ENCODE peak calls at places on chromosome 15, in five cellular contexts. P, G, A, U and Z are unnamed samples.
A peak's percentile ranks its signal among the peaks of the same experiment; 100 is the strongest.

GRCh38 chr15:82231233-82231632 is 31.3 kb downstream of the EFL1 start:
- DNase-seq in P (no peak), U (no peak), A (no peak), G (no peak), Z (no peak)

GRCh38 chr15:97984157-97984556 is 23.7 kb downstream of the ARRDC4 start:
- DNase-seq in P (no peak), U (no peak), G (no peak), A (no peak), Z (no peak)

GRCh38 chr15:69392352-69392751 is 21.8 kb upstream of the KIF23 start:
- DNase-seq in U (no peak), P (no peak), A (no peak), G (no peak), Z (no peak)

GRCh38 chr15:90001683-90002427 is 731 bp downstream of the ZNF710 start:
- DNase-seq in G (no peak), A (peak; percentile 86), P (peak; percentile 29), U (peak; percentile 81), Z (no peak)

GRCh38 chr15:31488437-31489204 is 162.0 kb downstream of the KLF13 start:
- DNase-seq in U (peak; percentile 81), P (peak; percentile 64), G (peak; percentile 78), A (peak; percentile 92), Z (peak; percentile 80)

GRCh38 chr15:44385344-44385942 is 42.0 kb upstream of the CTDSPL2 start:
- DNase-seq in U (no peak), A (no peak), G (no peak), P (no peak), Z (no peak)

GRCh38 chr15:70092462-70092850 is 5.3 kb downstream of the TLE3 start:
- DNase-seq in U (no peak), G (no peak), A (no peak), P (no peak), Z (no peak)

GRCh38 chr15:68158046-68158628 is 47.0 kb downstream of the CALML4 start:
- DNase-seq in A (no peak), U (no peak), P (peak; percentile 17), G (no peak), Z (no peak)

GRCh38 chr15:79089331-79089889 is 1.2 kb downstream of the RASGRF1 start:
- DNase-seq in P (no peak), G (no peak), U (no peak), A (peak; percentile 64), Z (no peak)

GRCh38 chr15:66071621-66072295 is 181.8 kb downstream of the MEGF11 start:
- DNase-seq in P (no peak), U (no peak), A (no peak), G (no peak), Z (no peak)

GRCh38 chr15:34262362-34262761 is 37.5 kb downstream of the EMC4 start:
- DNase-seq in A (no peak), G (no peak), P (no peak), U (no peak), Z (no peak)

GRCh38 chr15:65834603-65835282 is 34.5 kb upstream of the RAB11A start:
- DNase-seq in U (no peak), G (no peak), P (no peak), A (no peak), Z (no peak)

GRCh38 chr15:84552896-84553295 is 47.9 kb upstream of the ZSCAN2 start:
- DNase-seq in A (no peak), G (no peak), U (no peak), P (no peak), Z (no peak)

GRCh38 chr15:73284073-73284472 is 84.7 kb downstream of the HCN4 start:
- DNase-seq in P (no peak), A (peak; percentile 56), U (no peak), G (no peak), Z (no peak)

GRCh38 chr15:82750831-82751181 is 41.1 kb upstream of the AP3B2 start:
- DNase-seq in P (no peak), G (peak; percentile 4), U (peak; percentile 23), A (peak; percentile 27), Z (no peak)

GRCh38 chr15:73709671-73710070 is 25.5 kb downstream of the CD276 start:
- DNase-seq in P (no peak), G (no peak), U (no peak), A (no peak), Z (no peak)

GRCh38 chr15:25596644-25597562 is 158.1 kb upstream of the UBE3A start:
- DNase-seq in G (no peak), A (peak; percentile 11), P (no peak), U (no peak), Z (no peak)

GRCh38 chr15:71125831-71126453 is 10.7 kb downstream of the THSD4 start:
- DNase-seq in G (no peak), A (peak; percentile 45), P (peak; percentile 16), U (peak; percentile 40), Z (no peak)

GRCh38 chr15:55255714-55256113 is 33.9 kb downstream of the RAB27A start:
- DNase-seq in U (no peak), P (no peak), G (no peak), A (no peak), Z (no peak)

GRCh38 chr15:66912441-66912840 is 153.0 kb upstream of the SMAD3 start:
- DNase-seq in A (no peak), G (no peak), P (no peak), U (no peak), Z (no peak)

GRCh38 chr15:31740203-31740602 is 290.1 kb upstream of the CHRNA7 start:
- DNase-seq in U (no peak), P (no peak), A (no peak), G (no peak), Z (no peak)

GRCh38 chr15:92801774-92802464 is 98.2 kb upstream of the CHD2 start:
- DNase-seq in U (peak; percentile 42), A (no peak), G (no peak), P (peak; percentile 14), Z (peak; percentile 71)

GRCh38 chr15:66036859-66037258 is 167.6 kb downstream of the RAB11A start:
- DNase-seq in G (no peak), A (peak; percentile 51), U (no peak), P (no peak), Z (no peak)

GRCh38 chr15:39273805-39274411 is 307.0 kb upstream of the THBS1 start:
- DNase-seq in P (peak; percentile 100), U (no peak), A (no peak), G (no peak), Z (no peak)

GRCh38 chr15:63349156-63349555 is 32.5 kb downstream of the CA12 start:
- DNase-seq in G (no peak), P (no peak), A (no peak), U (no peak), Z (no peak)

GRCh38 chr15:49421991-49422390 is 1.1 kb upstream of the FGF7 start:
- DNase-seq in U (peak; percentile 31), G (peak; percentile 12), P (peak; percentile 53), A (peak; percentile 23), Z (peak; percentile 54)

GRCh38 chr15:88003928-88004327 is 252.6 kb downstream of the NTRK3 start:
- DNase-seq in P (no peak), A (no peak), U (no peak), G (no peak), Z (no peak)
- TF ChIP-seq RAD21 in P (no peak), A (no peak), U (no peak), G (no peak), Z (no peak)

DNA sequence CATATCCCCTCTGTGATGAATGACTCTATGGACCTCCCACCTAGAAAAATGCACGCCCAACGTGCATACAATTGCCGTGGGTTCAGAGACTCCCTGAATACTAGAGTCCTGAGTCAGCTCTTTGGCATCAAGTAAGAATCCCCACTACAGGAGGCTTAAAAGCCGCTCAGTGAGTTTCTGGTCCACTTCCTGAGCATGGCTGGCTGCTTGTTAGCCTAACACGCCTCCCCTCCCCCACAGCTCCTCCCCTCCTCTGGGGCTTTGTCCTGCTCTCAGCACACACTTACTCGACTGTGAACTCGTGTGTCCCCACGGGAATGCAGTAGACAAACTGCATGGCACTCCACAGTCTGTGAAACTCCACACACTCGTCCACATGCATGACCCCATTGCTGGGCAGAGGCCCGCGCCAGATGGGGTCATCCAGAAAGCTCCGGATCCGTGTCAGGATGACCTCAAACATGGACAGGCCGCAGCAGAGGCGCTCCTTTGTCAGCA is 34.8 kb downstream of the NIPA2 start:
- DNase-seq in P (no peak), A (no peak), U (no peak), G (no peak), Z (no peak)
- TF ChIP-seq ZBTB33 in P (no peak), A (no peak), U (no peak), G (no peak), Z (no peak)

DNA sequence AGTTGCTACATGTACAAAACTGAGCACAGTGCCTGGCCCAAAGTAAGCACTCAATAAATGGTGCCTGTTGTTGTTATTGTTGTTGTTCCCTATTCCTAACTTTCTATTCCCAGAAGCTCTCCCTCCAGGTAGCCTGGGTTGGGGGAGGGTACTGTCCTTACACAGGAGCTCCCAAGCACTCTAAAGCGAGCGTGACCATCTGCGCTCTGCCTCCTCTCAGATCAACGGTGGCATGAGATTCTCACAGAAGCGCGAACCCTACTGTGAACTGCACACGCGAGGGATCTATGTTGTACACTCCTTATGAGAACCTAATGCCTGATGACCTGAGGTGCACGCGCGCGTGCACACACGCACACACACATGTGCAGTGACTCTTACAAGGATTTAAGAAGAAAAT is 33.9 kb downstream of the ANXA2 start:
- DNase-seq in G (no peak), A (no peak), U (no peak), P (no peak), Z (no peak)
- TF ChIP-seq RAD21 in G (no peak), A (no peak), U (no peak), P (no peak), Z (no peak)

DNA sequence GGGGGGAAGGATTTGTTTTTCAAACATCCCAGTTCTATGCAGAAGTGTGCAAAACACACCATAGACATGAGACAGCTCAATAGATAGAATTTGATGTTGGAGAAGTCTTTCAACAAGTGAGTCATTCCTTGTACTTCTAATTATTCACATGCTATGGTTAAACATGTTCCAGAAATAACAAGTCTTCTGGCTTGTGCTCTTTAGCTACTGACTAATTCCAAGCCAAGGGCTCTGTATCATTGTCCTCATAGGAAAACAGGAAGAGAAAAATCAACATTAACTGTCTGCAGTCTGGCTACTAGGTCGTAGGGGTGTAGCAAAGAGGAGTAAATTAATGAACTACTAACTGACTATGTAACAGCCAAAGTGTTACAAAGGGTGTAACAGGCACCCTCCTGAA is 25.8 kb downstream of the LDHAL6B start:
- DNase-seq in A (no peak), U (no peak), G (no peak), P (no peak), Z (no peak)
- TF ChIP-seq ZBTB33 in A (no peak), U (no peak), G (no peak), P (no peak), Z (no peak)